ENCODE peak calls at places on chromosomes 4 and X, in seven cellular contexts. One of them, this sample, is unnamed.
A peak's percentile ranks its signal among the peaks of the same experiment; 100 is the strongest.

GRCh38 chr4:67558493-67558892 is at the start of gene STAP1:
- DNase-seq in IMR-90: no peak
- DNase-seq in body of pancreas: no peak
- DNase-seq in gastrocnemius medialis: no peak
- DNase-seq in right lobe of liver: no peak
- DNase-seq in suprapubic skin: no peak
- DNase-seq in breast epithelium: no peak
- DNase-seq in this sample: no peak

GRCh38 chr4:111066447-111066846 is 443.6 kb upstream of the PITX2 start:
- DNase-seq in IMR-90: peak; percentile 63
- DNase-seq in body of pancreas: no peak
- DNase-seq in gastrocnemius medialis: no peak
- DNase-seq in right lobe of liver: no peak
- DNase-seq in suprapubic skin: no peak
- DNase-seq in breast epithelium: no peak
- DNase-seq in this sample: no peak

GRCh38 chr4:24417206-24417605 is 167.1 kb downstream of the DHX15 start:
- DNase-seq in IMR-90: no peak
- DNase-seq in body of pancreas: no peak
- DNase-seq in gastrocnemius medialis: peak; percentile 12
- DNase-seq in right lobe of liver: no peak
- DNase-seq in suprapubic skin: no peak
- DNase-seq in breast epithelium: no peak
- DNase-seq in this sample: no peak

GRCh38 chrX:56600141-56600540 is 36.7 kb downstream of the UBQLN2 start:
- DNase-seq in IMR-90: peak; percentile 2
- DNase-seq in body of pancreas: no peak
- DNase-seq in gastrocnemius medialis: no peak
- DNase-seq in right lobe of liver: no peak
- DNase-seq in suprapubic skin: no peak
- DNase-seq in breast epithelium: no peak
- DNase-seq in this sample: no peak

GRCh38 chr4:177740563-177740962 is 298.3 kb upstream of the AGA start:
- DNase-seq in IMR-90: peak; percentile 5
- DNase-seq in body of pancreas: no peak
- DNase-seq in gastrocnemius medialis: no peak
- DNase-seq in right lobe of liver: no peak
- DNase-seq in suprapubic skin: no peak
- DNase-seq in breast epithelium: no peak
- DNase-seq in this sample: no peak

GRCh38 chr4:13705521-13706035 is 78.1 kb upstream of the BOD1L1 start:
- DNase-seq in IMR-90: no peak
- DNase-seq in body of pancreas: peak; percentile 50
- DNase-seq in gastrocnemius medialis: no peak
- DNase-seq in right lobe of liver: peak; percentile 86
- DNase-seq in suprapubic skin: peak; percentile 65
- DNase-seq in breast epithelium: peak; percentile 55
- DNase-seq in this sample: peak; percentile 3

GRCh38 chr4:123599061-123599919 is 202.7 kb downstream of the SPRY1 start:
- DNase-seq in IMR-90: peak; percentile 53
- DNase-seq in body of pancreas: no peak
- DNase-seq in gastrocnemius medialis: no peak
- DNase-seq in right lobe of liver: no peak
- DNase-seq in suprapubic skin: no peak
- DNase-seq in breast epithelium: no peak
- DNase-seq in this sample: no peak

GRCh38 chrX:2500091-2500680 is 590 bp downstream of the DHRSX start:
- DNase-seq in IMR-90: peak; percentile 65
- DNase-seq in body of pancreas: no peak
- DNase-seq in gastrocnemius medialis: no peak
- DNase-seq in right lobe of liver: peak; percentile 64
- DNase-seq in suprapubic skin: no peak
- DNase-seq in breast epithelium: no peak
- DNase-seq in this sample: no peak

GRCh38 chr4:159360549-159360948 is 257.7 kb downstream of the RAPGEF2 start:
- DNase-seq in IMR-90: peak; percentile 96
- DNase-seq in body of pancreas: no peak
- DNase-seq in gastrocnemius medialis: no peak
- DNase-seq in right lobe of liver: no peak
- DNase-seq in suprapubic skin: no peak
- DNase-seq in breast epithelium: no peak
- DNase-seq in this sample: no peak

GRCh38 chr4:139528377-139529005 is 27.5 kb downstream of the SETD7 start:
- DNase-seq in IMR-90: peak; percentile 96
- DNase-seq in body of pancreas: no peak
- DNase-seq in gastrocnemius medialis: no peak
- DNase-seq in right lobe of liver: no peak
- DNase-seq in suprapubic skin: no peak
- DNase-seq in breast epithelium: no peak
- DNase-seq in this sample: no peak

GRCh38 chrX:115616943-115617563 is 56.1 kb downstream of the PLS3 start:
- DNase-seq in IMR-90: peak; percentile 84
- DNase-seq in body of pancreas: no peak
- DNase-seq in gastrocnemius medialis: no peak
- DNase-seq in right lobe of liver: no peak
- DNase-seq in suprapubic skin: no peak
- DNase-seq in breast epithelium: no peak
- DNase-seq in this sample: no peak

GRCh38 chrX:134669378-134670098 is 11.3 kb upstream of the PLAC1 start:
- DNase-seq in IMR-90: peak; percentile 93
- DNase-seq in body of pancreas: peak; percentile 24
- DNase-seq in gastrocnemius medialis: peak; percentile 40
- DNase-seq in right lobe of liver: no peak
- DNase-seq in suprapubic skin: no peak
- DNase-seq in breast epithelium: no peak
- DNase-seq in this sample: no peak

GRCh38 chrX:8237718-8238117 is 66.7 kb upstream of the VCX2 start:
- DNase-seq in IMR-90: no peak
- DNase-seq in body of pancreas: no peak
- DNase-seq in gastrocnemius medialis: no peak
- DNase-seq in right lobe of liver: no peak
- DNase-seq in suprapubic skin: no peak
- DNase-seq in breast epithelium: no peak
- DNase-seq in this sample: no peak

GRCh38 chrX:137428251-137428661 is 137.7 kb upstream of the ZIC3 start:
- DNase-seq in IMR-90: no peak
- DNase-seq in body of pancreas: no peak
- DNase-seq in gastrocnemius medialis: no peak
- DNase-seq in right lobe of liver: no peak
- DNase-seq in suprapubic skin: no peak
- DNase-seq in breast epithelium: no peak
- DNase-seq in this sample: no peak

GRCh38 chr4:1113311-1114009 is at the start of gene RNF212:
- DNase-seq in IMR-90: no peak
- DNase-seq in body of pancreas: peak; percentile 47
- DNase-seq in gastrocnemius medialis: no peak
- DNase-seq in right lobe of liver: no peak
- DNase-seq in suprapubic skin: peak; percentile 57
- DNase-seq in breast epithelium: no peak
- DNase-seq in this sample: no peak

GRCh38 chrX:48468247-48468671 is 1.8 kb downstream of the SLC38A5 start:
- DNase-seq in IMR-90: no peak
- DNase-seq in body of pancreas: peak; percentile 75
- DNase-seq in gastrocnemius medialis: no peak
- DNase-seq in right lobe of liver: no peak
- DNase-seq in suprapubic skin: no peak
- DNase-seq in breast epithelium: no peak
- DNase-seq in this sample: no peak

GRCh38 chrX:48470833-48471118 is 716 bp upstream of the SLC38A5 start:
- DNase-seq in IMR-90: no peak
- DNase-seq in body of pancreas: no peak
- DNase-seq in gastrocnemius medialis: no peak
- DNase-seq in right lobe of liver: no peak
- DNase-seq in suprapubic skin: no peak
- DNase-seq in breast epithelium: no peak
- DNase-seq in this sample: no peak

GRCh38 chrX:48467331-48467761 is 2.7 kb downstream of the SLC38A5 start:
- DNase-seq in IMR-90: no peak
- DNase-seq in body of pancreas: no peak
- DNase-seq in gastrocnemius medialis: no peak
- DNase-seq in right lobe of liver: no peak
- DNase-seq in suprapubic skin: no peak
- DNase-seq in breast epithelium: no peak
- DNase-seq in this sample: no peak

GRCh38 chrX:48470110-48470832 is at the start of gene SLC38A5:
- DNase-seq in IMR-90: no peak
- DNase-seq in body of pancreas: no peak
- DNase-seq in gastrocnemius medialis: no peak
- DNase-seq in right lobe of liver: no peak
- DNase-seq in suprapubic skin: no peak
- DNase-seq in breast epithelium: no peak
- DNase-seq in this sample: no peak

GRCh38 chrX:48468693-48469691 is 1.1 kb downstream of the SLC38A5 start:
- DNase-seq in IMR-90: no peak
- DNase-seq in body of pancreas: no peak
- DNase-seq in gastrocnemius medialis: no peak
- DNase-seq in right lobe of liver: no peak
- DNase-seq in suprapubic skin: no peak
- DNase-seq in breast epithelium: no peak
- DNase-seq in this sample: no peak
- TF ChIP-seq POLR2A in IMR-90: no peak
- TF ChIP-seq POLR2A in body of pancreas: no peak
- TF ChIP-seq POLR2A in gastrocnemius medialis: no peak
- TF ChIP-seq POLR2A in right lobe of liver: no peak
- TF ChIP-seq POLR2A in suprapubic skin: no peak
- TF ChIP-seq POLR2A in breast epithelium: no peak
- TF ChIP-seq POLR2A in this sample: no peak

GRCh38 chr4:121758896-121759568 is 5.9 kb downstream of the SMIM43 start:
- DNase-seq in IMR-90: peak; percentile 51
- DNase-seq in body of pancreas: no peak
- DNase-seq in gastrocnemius medialis: no peak
- DNase-seq in right lobe of liver: no peak
- DNase-seq in suprapubic skin: no peak
- DNase-seq in breast epithelium: no peak
- DNase-seq in this sample: no peak
- TF ChIP-seq POLR2A in IMR-90: no peak
- TF ChIP-seq POLR2A in body of pancreas: no peak
- TF ChIP-seq POLR2A in gastrocnemius medialis: no peak
- TF ChIP-seq POLR2A in right lobe of liver: no peak
- TF ChIP-seq POLR2A in suprapubic skin: no peak
- TF ChIP-seq POLR2A in breast epithelium: no peak
- TF ChIP-seq POLR2A in this sample: no peak

GRCh38 chr4:87007345-87008181 is 72.8 kb downstream of the AFF1 start:
- DNase-seq in IMR-90: peak; percentile 54
- DNase-seq in body of pancreas: peak; percentile 53
- DNase-seq in gastrocnemius medialis: peak; percentile 70
- DNase-seq in right lobe of liver: peak; percentile 77
- DNase-seq in suprapubic skin: peak; percentile 80
- DNase-seq in breast epithelium: peak; percentile 62
- DNase-seq in this sample: no peak

GRCh38 chr4:87005690-87006461 is 71.1 kb downstream of the AFF1 start:
- DNase-seq in IMR-90: no peak
- DNase-seq in body of pancreas: no peak
- DNase-seq in gastrocnemius medialis: no peak
- DNase-seq in right lobe of liver: no peak
- DNase-seq in suprapubic skin: no peak
- DNase-seq in breast epithelium: no peak
- DNase-seq in this sample: no peak

GRCh38 chr4:87005369-87005689 is 70.5 kb downstream of the AFF1 start:
- DNase-seq in IMR-90: no peak
- DNase-seq in body of pancreas: no peak
- DNase-seq in gastrocnemius medialis: no peak
- DNase-seq in right lobe of liver: no peak
- DNase-seq in suprapubic skin: no peak
- DNase-seq in breast epithelium: no peak
- DNase-seq in this sample: no peak

GRCh38 chr4:87009095-87009648 is 74.4 kb downstream of the AFF1 start:
- DNase-seq in IMR-90: no peak
- DNase-seq in body of pancreas: no peak
- DNase-seq in gastrocnemius medialis: no peak
- DNase-seq in right lobe of liver: no peak
- DNase-seq in suprapubic skin: no peak
- DNase-seq in breast epithelium: no peak
- DNase-seq in this sample: no peak

DNA sequence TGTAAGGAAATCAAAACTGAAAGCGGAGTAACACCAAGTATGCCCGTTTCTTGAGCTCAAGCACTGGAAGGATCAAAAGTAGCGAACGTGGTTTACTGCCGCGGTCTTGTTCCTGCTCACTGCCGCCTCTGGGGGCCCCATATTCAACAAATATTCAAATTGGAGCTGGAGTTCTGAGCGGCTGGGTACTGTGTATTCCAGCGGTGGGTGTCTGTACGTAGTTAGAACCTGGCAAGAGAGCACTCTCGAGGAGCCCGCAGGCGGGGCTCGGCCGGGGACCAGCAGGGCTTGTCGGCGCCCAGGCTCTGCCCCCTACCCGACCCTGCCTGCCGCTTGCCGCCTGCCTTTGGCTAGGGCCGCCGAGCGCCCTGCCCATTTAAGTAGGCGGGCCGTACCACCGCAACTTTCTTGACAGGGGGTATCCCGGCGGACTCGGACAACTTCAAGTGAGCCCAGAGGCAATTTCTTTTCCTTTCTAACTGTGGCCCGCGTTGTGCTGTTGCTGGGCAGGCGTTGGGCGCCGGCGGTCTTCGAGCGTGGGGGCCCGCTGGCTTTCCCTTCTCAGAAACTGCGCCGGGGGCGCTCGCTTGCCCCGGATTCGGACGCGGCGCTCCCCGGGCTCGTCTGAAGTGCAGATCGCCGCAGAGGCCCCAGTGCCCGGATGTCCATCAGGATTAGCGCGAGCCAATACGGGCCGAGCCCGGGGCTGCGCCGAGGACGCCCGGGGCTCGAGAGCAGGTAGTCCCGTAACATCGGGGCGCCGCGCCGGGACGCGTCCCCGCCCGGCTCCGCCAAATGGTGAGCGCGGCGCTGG is 71.9 kb downstream of the AFF1 start:
- DNase-seq in IMR-90: peak; percentile 92
- DNase-seq in body of pancreas: peak; percentile 94
- DNase-seq in gastrocnemius medialis: peak; percentile 93
- DNase-seq in right lobe of liver: peak; percentile 96
- DNase-seq in suprapubic skin: peak; percentile 94
- DNase-seq in breast epithelium: peak; percentile 92
- DNase-seq in this sample: peak; percentile 71
- TF ChIP-seq POLR2A in IMR-90: peak; percentile 99
- TF ChIP-seq POLR2A in body of pancreas: peak; percentile 99
- TF ChIP-seq POLR2A in gastrocnemius medialis: peak; percentile 99
- TF ChIP-seq POLR2A in right lobe of liver: peak; percentile 97
- TF ChIP-seq POLR2A in suprapubic skin: peak; percentile 91
- TF ChIP-seq POLR2A in breast epithelium: peak; percentile 95
- TF ChIP-seq POLR2A in this sample: peak; percentile 2

DNA sequence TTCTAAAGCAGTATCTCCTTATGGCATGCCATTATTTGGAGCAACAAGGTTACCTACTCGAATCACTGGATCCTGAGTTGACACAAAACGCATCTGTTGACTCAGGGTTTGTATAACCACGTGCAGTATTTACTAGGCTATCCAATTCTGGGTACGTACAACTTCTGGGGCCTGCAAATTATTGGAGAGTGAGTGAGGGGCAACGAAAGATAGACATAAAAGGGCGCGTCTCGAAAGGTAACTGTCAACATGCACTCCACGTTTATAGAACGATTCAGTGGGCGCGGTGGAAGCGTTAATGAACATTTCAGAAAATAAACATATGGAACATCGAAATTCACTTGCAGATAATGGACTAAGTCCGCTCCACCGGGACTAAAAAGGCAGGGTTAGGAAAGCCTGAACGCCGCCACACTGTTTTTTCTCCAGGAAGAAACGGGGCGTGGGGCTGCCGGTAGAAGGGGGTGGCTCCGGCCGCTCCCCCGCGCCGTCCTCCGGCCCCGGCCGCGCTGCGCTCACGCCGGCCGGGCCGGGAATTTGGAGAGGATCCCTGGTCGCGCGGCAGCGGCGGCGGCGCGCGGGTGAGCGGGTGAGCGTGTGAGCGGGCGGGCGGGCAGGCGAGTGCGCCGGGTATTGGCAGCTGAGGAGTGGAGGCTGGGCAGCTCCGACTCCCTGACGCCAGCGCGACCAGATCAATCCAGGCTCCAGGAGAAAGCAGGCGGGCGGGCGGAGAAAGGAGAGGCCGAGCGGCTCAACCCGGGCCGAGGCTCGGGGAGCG is at the start of gene SMAD1:
- DNase-seq in IMR-90: peak; percentile 82
- DNase-seq in body of pancreas: peak; percentile 94
- DNase-seq in gastrocnemius medialis: peak; percentile 84
- DNase-seq in right lobe of liver: peak; percentile 95
- DNase-seq in suprapubic skin: peak; percentile 83
- DNase-seq in breast epithelium: peak; percentile 86
- DNase-seq in this sample: no peak
- TF ChIP-seq POLR2A in IMR-90: peak; percentile 57
- TF ChIP-seq POLR2A in body of pancreas: peak; percentile 96
- TF ChIP-seq POLR2A in gastrocnemius medialis: peak; percentile 84
- TF ChIP-seq POLR2A in right lobe of liver: peak; percentile 89
- TF ChIP-seq POLR2A in suprapubic skin: no peak
- TF ChIP-seq POLR2A in breast epithelium: no peak
- TF ChIP-seq POLR2A in this sample: peak; percentile 77

This sample was measured in esophagus squamous epithelium.